ENCODE peak calls at places on chromosomes 13 and 19, in six cellular contexts. One of them, this sample, is unnamed. For H3K36me3, the result is how much of the 10 kb centered on the place peaks cover.

GRCh38 chr13:32647926-32648325 is 61.7 kb downstream of the PDS5B start:
- DNase-seq in K562: no peak
- DNase-seq in fibroblast of lung: no peak
- DNase-seq in psoas muscle: no peak
- DNase-seq in SK-N-SH: no peak
- DNase-seq in CD4-positive, alpha-beta memory T cell: no peak
- DNase-seq in this sample: peak

GRCh38 chr13:60226507-60226906 is 62.8 kb upstream of the DIAPH3 start:
- DNase-seq in psoas muscle: no peak
- DNase-seq in K562: peak
- DNase-seq in fibroblast of lung: peak
- DNase-seq in SK-N-SH: peak
- DNase-seq in CD4-positive, alpha-beta memory T cell: no peak
- DNase-seq in this sample: peak

GRCh38 chr19:55118401-55118991 is 1.1 kb upstream of the PPP1R12C start:
- DNase-seq in fibroblast of lung: peak
- DNase-seq in psoas muscle: peak
- DNase-seq in K562: peak
- DNase-seq in CD4-positive, alpha-beta memory T cell: no peak
- DNase-seq in SK-N-SH: no peak
- DNase-seq in this sample: peak

GRCh38 chr13:77016241-77016812 is 10.6 kb downstream of the FBXL3 start:
- DNase-seq in psoas muscle: no peak
- DNase-seq in SK-N-SH: no peak
- DNase-seq in fibroblast of lung: no peak
- DNase-seq in K562: no peak
- DNase-seq in CD4-positive, alpha-beta memory T cell: no peak
- DNase-seq in this sample: no peak

GRCh38 chr13:42495751-42496150 is 78.2 kb upstream of the TNFSF11 start:
- DNase-seq in psoas muscle: no peak
- DNase-seq in K562: no peak
- DNase-seq in fibroblast of lung: no peak
- DNase-seq in SK-N-SH: no peak
- DNase-seq in CD4-positive, alpha-beta memory T cell: no peak
- DNase-seq in this sample: no peak

GRCh38 chr19:37963190-37963947 is 56.4 kb downstream of the SIPA1L3 start:
- DNase-seq in K562: no peak
- DNase-seq in fibroblast of lung: peak
- DNase-seq in SK-N-SH: no peak
- DNase-seq in psoas muscle: no peak
- DNase-seq in CD4-positive, alpha-beta memory T cell: no peak
- DNase-seq in this sample: no peak

GRCh38 chr13:77136902-77137420 is 110.0 kb upstream of the FBXL3 start:
- DNase-seq in psoas muscle: no peak
- DNase-seq in CD4-positive, alpha-beta memory T cell: no peak
- DNase-seq in SK-N-SH: no peak
- DNase-seq in K562: no peak
- DNase-seq in fibroblast of lung: peak
- DNase-seq in this sample: no peak

GRCh38 chr13:20053016-20053415 is 94.5 kb downstream of the ZMYM2 start:
- DNase-seq in SK-N-SH: no peak
- DNase-seq in K562: no peak
- DNase-seq in CD4-positive, alpha-beta memory T cell: no peak
- DNase-seq in fibroblast of lung: no peak
- DNase-seq in psoas muscle: no peak
- DNase-seq in this sample: no peak

GRCh38 chr19:48244289-48244688 is 11.4 kb downstream of the CARD8 start:
- DNase-seq in K562: no peak
- DNase-seq in fibroblast of lung: no peak
- DNase-seq in SK-N-SH: no peak
- DNase-seq in CD4-positive, alpha-beta memory T cell: peak
- DNase-seq in psoas muscle: no peak
- DNase-seq in this sample: no peak

GRCh38 chr19:19539738-19540703 is 2.0 kb downstream of the CILP2 start:
- DNase-seq in K562: peak
- DNase-seq in CD4-positive, alpha-beta memory T cell: peak
- DNase-seq in fibroblast of lung: peak
- DNase-seq in psoas muscle: peak
- DNase-seq in SK-N-SH: peak
- DNase-seq in this sample: peak

GRCh38 chr13:100235311-100235901 is 146.5 kb downstream of the PCCA start:
- DNase-seq in psoas muscle: no peak
- DNase-seq in K562: peak
- DNase-seq in CD4-positive, alpha-beta memory T cell: peak
- DNase-seq in SK-N-SH: peak
- DNase-seq in fibroblast of lung: peak
- DNase-seq in this sample: no peak

GRCh38 chr19:24071078-24071477 is 15.9 kb upstream of the ZNF254 start:
- DNase-seq in fibroblast of lung: no peak
- DNase-seq in CD4-positive, alpha-beta memory T cell: no peak
- DNase-seq in SK-N-SH: no peak
- DNase-seq in K562: no peak
- DNase-seq in psoas muscle: no peak
- DNase-seq in this sample: no peak
- H3K36me3 ChIP-seq in fibroblast of lung: under half
- H3K36me3 ChIP-seq in CD4-positive, alpha-beta memory T cell: under half
- H3K36me3 ChIP-seq in SK-N-SH: under half
- H3K36me3 ChIP-seq in K562: under half
- H3K36me3 ChIP-seq in psoas muscle: under half
- H3K36me3 ChIP-seq in this sample: under half

DNA sequence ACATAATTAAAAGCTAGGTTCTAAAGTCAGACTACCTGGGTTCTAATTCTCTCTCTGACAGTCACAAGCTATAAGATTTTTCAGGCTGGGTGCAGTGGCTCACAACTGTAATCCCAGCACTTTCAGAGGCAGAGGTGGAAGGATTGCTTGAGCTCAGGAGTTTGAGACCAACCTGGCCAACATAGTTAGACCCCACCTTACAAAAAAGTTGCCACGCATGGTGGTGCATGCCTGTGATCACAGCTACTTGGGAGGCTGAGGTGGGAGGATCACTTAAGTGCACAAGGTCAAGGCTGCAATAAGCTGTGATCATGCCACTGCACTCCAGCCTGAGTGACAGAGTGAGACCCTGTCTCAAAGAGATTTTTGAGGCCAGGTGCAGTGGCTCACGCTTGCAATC is 6.0 kb downstream of the NFKBID start:
- DNase-seq in SK-N-SH: no peak
- DNase-seq in fibroblast of lung: no peak
- DNase-seq in K562: no peak
- DNase-seq in CD4-positive, alpha-beta memory T cell: no peak
- DNase-seq in psoas muscle: no peak
- DNase-seq in this sample: no peak
- H3K36me3 ChIP-seq in SK-N-SH: under half
- H3K36me3 ChIP-seq in fibroblast of lung: under half
- H3K36me3 ChIP-seq in K562: half or more
- H3K36me3 ChIP-seq in CD4-positive, alpha-beta memory T cell: half or more
- H3K36me3 ChIP-seq in psoas muscle: under half
- H3K36me3 ChIP-seq in this sample: under half

GRCh38 chr19:7541481-7541824 is 5.9 kb downstream of the PNPLA6 start:
- DNase-seq in CD4-positive, alpha-beta memory T cell: no peak
- DNase-seq in K562: no peak
- DNase-seq in SK-N-SH: no peak
- DNase-seq in fibroblast of lung: no peak
- DNase-seq in psoas muscle: no peak
- DNase-seq in this sample: no peak
- H3K36me3 ChIP-seq in CD4-positive, alpha-beta memory T cell: under half
- H3K36me3 ChIP-seq in K562: under half
- H3K36me3 ChIP-seq in SK-N-SH: under half
- H3K36me3 ChIP-seq in fibroblast of lung: under half
- H3K36me3 ChIP-seq in psoas muscle: half or more
- H3K36me3 ChIP-seq in this sample: under half

DNA sequence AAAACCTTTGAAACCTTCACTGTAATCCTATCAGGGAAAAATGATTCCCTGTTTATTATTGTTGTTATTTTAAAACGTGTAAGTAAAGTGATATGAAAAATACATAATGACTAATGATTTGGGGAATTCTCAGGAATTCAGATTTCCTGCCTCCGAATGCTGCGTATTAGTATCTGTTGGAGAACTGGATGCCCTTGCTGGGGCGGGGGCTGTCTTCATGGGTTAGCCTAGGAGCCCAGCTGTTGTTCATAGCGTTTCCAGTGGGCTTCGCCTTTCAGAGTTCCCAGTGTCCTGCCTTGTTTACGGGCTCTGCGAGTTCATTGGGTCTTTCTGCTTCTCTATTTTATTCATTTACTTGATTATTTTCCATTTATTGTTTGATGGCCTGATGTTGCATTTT is 18.4 kb downstream of the NAXD start:
- DNase-seq in CD4-positive, alpha-beta memory T cell: no peak
- DNase-seq in fibroblast of lung: no peak
- DNase-seq in psoas muscle: no peak
- DNase-seq in K562: no peak
- DNase-seq in SK-N-SH: no peak
- DNase-seq in this sample: peak
- H3K36me3 ChIP-seq in CD4-positive, alpha-beta memory T cell: under half
- H3K36me3 ChIP-seq in fibroblast of lung: under half
- H3K36me3 ChIP-seq in psoas muscle: half or more
- H3K36me3 ChIP-seq in K562: half or more
- H3K36me3 ChIP-seq in SK-N-SH: half or more
- H3K36me3 ChIP-seq in this sample: under half

DNA sequence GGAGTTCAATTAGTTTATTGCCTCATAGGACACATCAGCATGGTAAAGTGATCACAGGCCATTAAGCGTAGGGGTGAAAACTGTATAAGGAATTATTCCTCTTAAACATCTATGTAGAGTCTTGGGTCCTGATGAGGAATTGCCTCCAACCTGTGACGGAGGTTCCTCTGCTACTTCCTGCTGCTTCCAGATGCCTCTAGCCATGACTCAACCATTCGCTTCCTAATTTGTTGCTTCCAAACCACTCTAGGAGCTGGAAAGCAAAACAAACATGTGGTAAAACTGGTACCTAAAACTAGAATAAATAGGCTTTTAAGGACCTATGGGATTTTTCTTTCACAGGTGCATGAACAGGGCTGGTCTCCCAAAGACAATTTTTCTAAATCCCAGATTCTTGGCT is 253.8 kb downstream of the KLF12 start:
- DNase-seq in CD4-positive, alpha-beta memory T cell: no peak
- DNase-seq in fibroblast of lung: peak
- DNase-seq in psoas muscle: no peak
- DNase-seq in SK-N-SH: no peak
- DNase-seq in K562: no peak
- DNase-seq in this sample: no peak
- H3K36me3 ChIP-seq in CD4-positive, alpha-beta memory T cell: under half
- H3K36me3 ChIP-seq in fibroblast of lung: under half
- H3K36me3 ChIP-seq in psoas muscle: under half
- H3K36me3 ChIP-seq in SK-N-SH: under half
- H3K36me3 ChIP-seq in K562: under half
- H3K36me3 ChIP-seq in this sample: under half

GRCh38 chr19:41893899-41894298 is 10.9 kb downstream of the ARHGEF1 start:
- DNase-seq in fibroblast of lung: no peak
- DNase-seq in K562: no peak
- DNase-seq in psoas muscle: no peak
- DNase-seq in CD4-positive, alpha-beta memory T cell: no peak
- DNase-seq in SK-N-SH: no peak
- DNase-seq in this sample: peak

GRCh38 chr19:41889896-41890295 is 6.9 kb downstream of the ARHGEF1 start:
- DNase-seq in SK-N-SH: no peak
- DNase-seq in fibroblast of lung: no peak
- DNase-seq in psoas muscle: no peak
- DNase-seq in K562: no peak
- DNase-seq in CD4-positive, alpha-beta memory T cell: no peak
- DNase-seq in this sample: no peak

GRCh38 chr19:41888926-41889325 is 5.9 kb downstream of the ARHGEF1 start:
- DNase-seq in K562: no peak
- DNase-seq in psoas muscle: no peak
- DNase-seq in SK-N-SH: no peak
- DNase-seq in fibroblast of lung: no peak
- DNase-seq in CD4-positive, alpha-beta memory T cell: no peak
- DNase-seq in this sample: no peak

GRCh38 chr19:41894350-41894749 is 11.4 kb downstream of the ARHGEF1 start:
- DNase-seq in fibroblast of lung: no peak
- DNase-seq in psoas muscle: no peak
- DNase-seq in CD4-positive, alpha-beta memory T cell: no peak
- DNase-seq in SK-N-SH: no peak
- DNase-seq in K562: no peak
- DNase-seq in this sample: no peak

GRCh38 chr19:41892173-41892902 is 9.4 kb downstream of the ARHGEF1 start:
- DNase-seq in SK-N-SH: no peak
- DNase-seq in psoas muscle: no peak
- DNase-seq in fibroblast of lung: no peak
- DNase-seq in K562: no peak
- DNase-seq in CD4-positive, alpha-beta memory T cell: no peak
- DNase-seq in this sample: no peak
- H3K36me3 ChIP-seq in SK-N-SH: under half
- H3K36me3 ChIP-seq in psoas muscle: under half
- H3K36me3 ChIP-seq in fibroblast of lung: under half
- H3K36me3 ChIP-seq in K562: half or more
- H3K36me3 ChIP-seq in CD4-positive, alpha-beta memory T cell: half or more
- H3K36me3 ChIP-seq in this sample: under half

This sample was measured in H7.